ENCODE peak calls at places on chromosomes 4 and X, in eight cellular contexts. U is COLO829; N is stimulated activated CD4-positive, alpha-beta T cell treated with anti-CD3 and anti-CD28 coated beads, Interleukin-4, amount 100 ng/mL, for 48 hours; A is activated CD8-positive, alpha-beta T cell treated with anti-CD3 and anti-CD28 coated beads for 36 hours; E is ELF-1; B is A172; P is C1 segment of cervical spinal cord; C is stimulated activated CD8-positive, alpha-beta memory T cell treated with anti-CD3 and anti-CD28 coated beads, Interleukin-12 subunit alpha, Interleukin-12 subunit beta, amount 100 ng/mL, for 4 hours. L is an unnamed sample.

GRCh38 chrX:39451061-39451460 is 646.7 kb downstream of the BCOR start:
- DNase-seq in U (no peak), N (no peak), A (no peak), E (no peak), B (no peak), P (no peak), C (no peak), L (peak; percentile 85)

GRCh38 chr4:5710065-5710961 is 688 bp upstream of the EVC start:
- DNase-seq in U (peak; percentile 8), N (no peak), A (no peak), E (peak; percentile 34), B (no peak), P (no peak), C (no peak), L (peak; percentile 70)

GRCh38 chr4:37989398-37990260 is 29.4 kb downstream of the PTTG2 start:
- DNase-seq in U (no peak), N (no peak), A (no peak), E (no peak), B (no peak), P (no peak), C (no peak), L (no peak)

GRCh38 chr4:2451821-2452785 is 16.8 kb upstream of the RNF4 start:
- DNase-seq in U (no peak), N (no peak), A (no peak), E (no peak), B (no peak), P (no peak), C (no peak), L (no peak)

GRCh38 chr4:138866314-138866713 is 149.3 kb upstream of the NOCT start:
- DNase-seq in U (no peak), N (no peak), A (no peak), E (no peak), B (no peak), P (no peak), C (no peak), L (no peak)

GRCh38 chrX:111052478-111052877 is 43.5 kb upstream of the PAK3 start:
- DNase-seq in U (no peak), N (no peak), A (no peak), E (no peak), B (no peak), P (no peak), C (no peak), L (no peak)

GRCh38 chr4:73450398-73451004 is 14.5 kb downstream of the AFP start:
- DNase-seq in U (peak; percentile 10), N (no peak), A (no peak), E (peak; percentile 70), B (peak; percentile 53), P (no peak), C (no peak), L (peak; percentile 34)

GRCh38 chr4:164926301-164926700 is 49.3 kb downstream of the APELA start:
- DNase-seq in U (peak; percentile 37), N (no peak), A (no peak), E (no peak), B (peak; percentile 23), P (no peak), C (no peak), L (no peak)

GRCh38 chr4:139913995-139914394 is 240.0 kb downstream of the MAML3 start:
- DNase-seq in U (no peak), N (no peak), A (no peak), E (no peak), B (no peak), P (no peak), C (no peak), L (no peak)

GRCh38 chr4:2259541-2260267 is 2.2 kb downstream of the MXD4 start:
- DNase-seq in U (no peak), N (no peak), A (peak; percentile 0), E (no peak), B (no peak), P (no peak), C (peak; percentile 0), L (no peak)

GRCh38 chr4:6492027-6492590 is 19.7 kb upstream of the PPP2R2C start:
- DNase-seq in U (no peak), N (no peak), A (no peak), E (no peak), B (no peak), P (no peak), C (no peak), L (no peak)

GRCh38 chr4:8043596-8043995 is 103.9 kb upstream of the AFAP1 start:
- DNase-seq in U (no peak), N (no peak), A (no peak), E (no peak), B (no peak), P (no peak), C (no peak), L (no peak)

GRCh38 chrX:153375571-153375970 is 25.6 kb downstream of the PNMA6E start:
- DNase-seq in U (no peak), N (no peak), A (no peak), E (no peak), B (no peak), P (no peak), C (no peak), L (no peak)

GRCh38 chr4:84952004-84952403 is 14.5 kb downstream of the WDFY3 start:
- DNase-seq in U (no peak), N (no peak), A (no peak), E (no peak), B (peak; percentile 42), P (no peak), C (no peak), L (no peak)

GRCh38 chr4:37970702-37971101 is 10.5 kb downstream of the PTTG2 start:
- DNase-seq in U (peak; percentile 19), N (peak; percentile 50), A (peak; percentile 80), E (peak; percentile 64), B (peak; percentile 77), P (no peak), C (no peak), L (no peak)

GRCh38 chr4:171025776-171026175 is 787.4 kb upstream of the GALNTL6 start:
- DNase-seq in U (peak; percentile 45), N (no peak), A (no peak), E (no peak), B (peak; percentile 30), P (no peak), C (no peak), L (no peak)

GRCh38 chrX:25083661-25084060 is 67.9 kb upstream of the ARX start:
- DNase-seq in U (no peak), N (no peak), A (no peak), E (no peak), B (peak; percentile 65), P (no peak), C (no peak), L (no peak)

GRCh38 chr4:80577991-80578390 is 242.5 kb downstream of the CFAP299 start:
- DNase-seq in U (no peak), N (no peak), A (no peak), E (no peak), B (no peak), P (no peak), C (no peak), L (peak; percentile 7)

GRCh38 chr4:121477480-121477879 is 96.7 kb upstream of the QRFPR start:
- DNase-seq in U (no peak), N (no peak), A (no peak), E (no peak), B (no peak), P (no peak), C (no peak), L (no peak)

GRCh38 chr4:93731448-93731847 is 97.1 kb upstream of the ATOH1 start:
- DNase-seq in U (no peak), N (no peak), A (no peak), E (peak; percentile 10), B (peak; percentile 56), P (no peak), C (no peak), L (peak; percentile 26)

GRCh38 chr4:189022441-189023035 is 883.3 kb downstream of the TRIML1 start:
- DNase-seq in U (no peak), N (no peak), A (no peak), E (peak; percentile 26), B (peak; percentile 85), P (no peak), C (no peak), L (peak; percentile 13)